ENCODE peak calls at places on chromosomes 1 and 21, in seven cellular contexts. One of them, this sample, is unnamed.

GRCh38 chr1:3369437-3370076 is 84.9 kb upstream of the ARHGEF16 start:
- DNase-seq in H9: no peak
- DNase-seq in epithelial cell of esophagus: peak
- DNase-seq in SHP77 treated with DMSO at 0.1 percent for 48 hours: no peak
- DNase-seq in memory B cell: no peak
- DNase-seq in fibroblast of the aortic adventitia: peak
- DNase-seq in body of pancreas: no peak
- DNase-seq in this sample: no peak

GRCh38 chr1:37475380-37476086 is 1.2 kb downstream of the ZC3H12A start:
- DNase-seq in H9: no peak
- DNase-seq in epithelial cell of esophagus: no peak
- DNase-seq in SHP77 treated with DMSO at 0.1 percent for 48 hours: no peak
- DNase-seq in memory B cell: no peak
- DNase-seq in fibroblast of the aortic adventitia: no peak
- DNase-seq in body of pancreas: peak
- DNase-seq in this sample: no peak

GRCh38 chr1:228930479-228930957 is 195.2 kb downstream of the RHOU start:
- DNase-seq in H9: no peak
- DNase-seq in epithelial cell of esophagus: no peak
- DNase-seq in SHP77 treated with DMSO at 0.1 percent for 48 hours: no peak
- DNase-seq in memory B cell: no peak
- DNase-seq in fibroblast of the aortic adventitia: no peak
- DNase-seq in body of pancreas: no peak
- DNase-seq in this sample: no peak

GRCh38 chr1:32701951-32702598 is 495 bp downstream of the SYNC start:
- DNase-seq in H9: no peak
- DNase-seq in epithelial cell of esophagus: peak
- DNase-seq in SHP77 treated with DMSO at 0.1 percent for 48 hours: no peak
- DNase-seq in memory B cell: no peak
- DNase-seq in fibroblast of the aortic adventitia: peak
- DNase-seq in body of pancreas: no peak
- DNase-seq in this sample: no peak

GRCh38 chr1:95041491-95042165 is 31.1 kb downstream of the ALG14 start:
- DNase-seq in H9: no peak
- DNase-seq in epithelial cell of esophagus: peak
- DNase-seq in SHP77 treated with DMSO at 0.1 percent for 48 hours: peak
- DNase-seq in memory B cell: no peak
- DNase-seq in fibroblast of the aortic adventitia: peak
- DNase-seq in body of pancreas: peak
- DNase-seq in this sample: no peak

GRCh38 chr1:115327270-115327669 is 10.8 kb downstream of the NGF start:
- DNase-seq in H9: no peak
- DNase-seq in epithelial cell of esophagus: no peak
- DNase-seq in SHP77 treated with DMSO at 0.1 percent for 48 hours: peak
- DNase-seq in memory B cell: no peak
- DNase-seq in fibroblast of the aortic adventitia: no peak
- DNase-seq in body of pancreas: no peak
- DNase-seq in this sample: no peak

GRCh38 chr1:28928306-28928987 is 14.1 kb downstream of the EPB41 start:
- DNase-seq in H9: no peak
- DNase-seq in epithelial cell of esophagus: no peak
- DNase-seq in SHP77 treated with DMSO at 0.1 percent for 48 hours: no peak
- DNase-seq in memory B cell: no peak
- DNase-seq in fibroblast of the aortic adventitia: peak
- DNase-seq in body of pancreas: no peak
- DNase-seq in this sample: no peak

GRCh38 chr21:45994086-45994661 is 12.6 kb downstream of the COL6A1 start:
- DNase-seq in H9: no peak
- DNase-seq in epithelial cell of esophagus: no peak
- DNase-seq in SHP77 treated with DMSO at 0.1 percent for 48 hours: no peak
- DNase-seq in memory B cell: no peak
- DNase-seq in fibroblast of the aortic adventitia: peak
- DNase-seq in body of pancreas: peak
- DNase-seq in this sample: no peak

GRCh38 chr1:243493156-243494129 is 237.6 kb downstream of the SDCCAG8 start:
- DNase-seq in H9: no peak
- DNase-seq in epithelial cell of esophagus: no peak
- DNase-seq in SHP77 treated with DMSO at 0.1 percent for 48 hours: no peak
- DNase-seq in memory B cell: no peak
- DNase-seq in fibroblast of the aortic adventitia: peak
- DNase-seq in body of pancreas: no peak
- DNase-seq in this sample: no peak

GRCh38 chr1:173239058-173239457 is 31.9 kb upstream of the TNFSF4 start:
- DNase-seq in H9: no peak
- DNase-seq in epithelial cell of esophagus: no peak
- DNase-seq in SHP77 treated with DMSO at 0.1 percent for 48 hours: no peak
- DNase-seq in memory B cell: no peak
- DNase-seq in fibroblast of the aortic adventitia: no peak
- DNase-seq in body of pancreas: no peak
- DNase-seq in this sample: no peak

GRCh38 chr1:205563927-205564441 is 59.5 kb downstream of the CDK18 start:
- DNase-seq in H9: no peak
- DNase-seq in epithelial cell of esophagus: peak
- DNase-seq in SHP77 treated with DMSO at 0.1 percent for 48 hours: no peak
- DNase-seq in memory B cell: no peak
- DNase-seq in fibroblast of the aortic adventitia: no peak
- DNase-seq in body of pancreas: no peak
- DNase-seq in this sample: no peak

GRCh38 chr21:37249112-37249904 is 17.8 kb downstream of the VPS26C start:
- DNase-seq in H9: no peak
- DNase-seq in epithelial cell of esophagus: no peak
- DNase-seq in SHP77 treated with DMSO at 0.1 percent for 48 hours: no peak
- DNase-seq in memory B cell: no peak
- DNase-seq in fibroblast of the aortic adventitia: no peak
- DNase-seq in body of pancreas: no peak
- DNase-seq in this sample: no peak

GRCh38 chr21:33894736-33895288 is 20.8 kb downstream of the ATP5PO start:
- DNase-seq in H9: peak
- DNase-seq in epithelial cell of esophagus: peak
- DNase-seq in SHP77 treated with DMSO at 0.1 percent for 48 hours: peak
- DNase-seq in memory B cell: peak
- DNase-seq in fibroblast of the aortic adventitia: peak
- DNase-seq in body of pancreas: peak
- DNase-seq in this sample: peak

GRCh38 chr1:242651817-242652216 is 127.3 kb upstream of the PLD5 start:
- DNase-seq in H9: peak
- DNase-seq in epithelial cell of esophagus: no peak
- DNase-seq in SHP77 treated with DMSO at 0.1 percent for 48 hours: no peak
- DNase-seq in memory B cell: no peak
- DNase-seq in fibroblast of the aortic adventitia: no peak
- DNase-seq in body of pancreas: no peak
- DNase-seq in this sample: no peak

GRCh38 chr1:157580179-157580827 is 17.6 kb downstream of the FCRL4 start:
- DNase-seq in H9: peak
- DNase-seq in epithelial cell of esophagus: peak
- DNase-seq in SHP77 treated with DMSO at 0.1 percent for 48 hours: peak
- DNase-seq in memory B cell: peak
- DNase-seq in fibroblast of the aortic adventitia: peak
- DNase-seq in body of pancreas: peak
- DNase-seq in this sample: no peak

GRCh38 chr21:44294391-44295162 is 5.3 kb upstream of the PFKL start:
- DNase-seq in H9: no peak
- DNase-seq in epithelial cell of esophagus: no peak
- DNase-seq in SHP77 treated with DMSO at 0.1 percent for 48 hours: no peak
- DNase-seq in memory B cell: no peak
- DNase-seq in fibroblast of the aortic adventitia: peak
- DNase-seq in body of pancreas: no peak
- DNase-seq in this sample: no peak

GRCh38 chr21:31218830-31219608 is 125.0 kb downstream of the TIAM1 start:
- DNase-seq in H9: no peak
- DNase-seq in epithelial cell of esophagus: peak
- DNase-seq in SHP77 treated with DMSO at 0.1 percent for 48 hours: no peak
- DNase-seq in memory B cell: no peak
- DNase-seq in fibroblast of the aortic adventitia: peak
- DNase-seq in body of pancreas: no peak
- DNase-seq in this sample: no peak

GRCh38 chr1:43932786-43933385 is 715 bp upstream of the ARTN start:
- DNase-seq in H9: no peak
- DNase-seq in epithelial cell of esophagus: peak
- DNase-seq in SHP77 treated with DMSO at 0.1 percent for 48 hours: no peak
- DNase-seq in memory B cell: no peak
- DNase-seq in fibroblast of the aortic adventitia: peak
- DNase-seq in body of pancreas: no peak
- DNase-seq in this sample: no peak

GRCh38 chr1:109914587-109915240 is 4.1 kb downstream of the CSF1 start:
- DNase-seq in H9: no peak
- DNase-seq in epithelial cell of esophagus: no peak
- DNase-seq in SHP77 treated with DMSO at 0.1 percent for 48 hours: no peak
- DNase-seq in memory B cell: no peak
- DNase-seq in fibroblast of the aortic adventitia: peak
- DNase-seq in body of pancreas: no peak
- DNase-seq in this sample: no peak

GRCh38 chr1:173332026-173332425 is 124.9 kb upstream of the TNFSF4 start:
- DNase-seq in H9: no peak
- DNase-seq in epithelial cell of esophagus: peak
- DNase-seq in SHP77 treated with DMSO at 0.1 percent for 48 hours: no peak
- DNase-seq in memory B cell: no peak
- DNase-seq in fibroblast of the aortic adventitia: peak
- DNase-seq in body of pancreas: no peak
- DNase-seq in this sample: no peak

GRCh38 chr21:37642493-37642892 is 273.8 kb downstream of the KCNJ6 start:
- DNase-seq in H9: peak
- DNase-seq in epithelial cell of esophagus: peak
- DNase-seq in SHP77 treated with DMSO at 0.1 percent for 48 hours: no peak
- DNase-seq in memory B cell: no peak
- DNase-seq in fibroblast of the aortic adventitia: no peak
- DNase-seq in body of pancreas: peak
- DNase-seq in this sample: no peak

GRCh38 chr21:35528109-35529042 is 479.3 kb upstream of the RUNX1 start:
- DNase-seq in H9: no peak
- DNase-seq in epithelial cell of esophagus: no peak
- DNase-seq in SHP77 treated with DMSO at 0.1 percent for 48 hours: no peak
- DNase-seq in memory B cell: peak
- DNase-seq in fibroblast of the aortic adventitia: peak
- DNase-seq in body of pancreas: no peak
- DNase-seq in this sample: peak

This sample was measured in activated CD8-positive, alpha-beta memory T cell treated with anti-CD3 and anti-CD28 coated beads for 1 hour.